ENCODE peak calls at places on chromosomes 7 and 10, in five cellular contexts. I, C, U, L and R are unnamed samples.

GRCh38 chr10:6647811-6648526 is 67.9 kb upstream of the PRKCQ start:
- DNase-seq in I (peak; percentile 31), C (peak; percentile 41), U (peak; percentile 93), L (peak; percentile 34), R (peak; percentile 54)

GRCh38 chr7:125363873-125364272 is 434.2 kb upstream of the POT1 start:
- DNase-seq in I (no peak), C (no peak), U (no peak), L (no peak), R (no peak)

GRCh38 chr7:87146740-87147386 is 5.4 kb upstream of the DMTF1 start:
- DNase-seq in I (no peak), C (no peak), U (peak; percentile 23), L (no peak), R (peak; percentile 46)

GRCh38 chr10:70837660-70838059 is 21.9 kb downstream of the SGPL1 start:
- DNase-seq in I (no peak), C (no peak), U (no peak), L (no peak), R (no peak)

GRCh38 chr10:63064706-63065105 is 68.4 kb upstream of the NRBF2 start:
- DNase-seq in I (no peak), C (no peak), U (no peak), L (no peak), R (no peak)

GRCh38 chr7:129764685-129765084 is 153.2 kb downstream of the NRF1 start:
- DNase-seq in I (no peak), C (no peak), U (no peak), L (no peak), R (no peak)

GRCh38 chr10:72692057-72692891 is at the start of gene MCU:
- DNase-seq in I (peak; percentile 92), C (peak; percentile 88), U (peak; percentile 74), L (peak; percentile 92), R (peak; percentile 96)

GRCh38 chr7:120538335-120538734 is 265.4 kb downstream of the KCND2 start:
- DNase-seq in I (no peak), C (no peak), U (no peak), L (no peak), R (no peak)

GRCh38 chr10:97318772-97319651 is at the start of gene FRAT1:
- DNase-seq in I (peak; percentile 91), C (peak; percentile 85), U (peak; percentile 93), L (peak; percentile 86), R (peak; percentile 94)

GRCh38 chr10:24259365-24260125 is 50.6 kb downstream of the KIAA1217 start:
- DNase-seq in I (no peak), C (no peak), U (no peak), L (no peak), R (no peak)

GRCh38 chr7:147145194-147145593 is 1028.6 kb downstream of the CNTNAP2 start:
- DNase-seq in I (no peak), C (no peak), U (peak; percentile 1), L (no peak), R (no peak)

GRCh38 chr7:131336956-131337355 is 9.3 kb downstream of the MKLN1 start:
- DNase-seq in I (no peak), C (no peak), U (peak; percentile 49), L (no peak), R (no peak)

GRCh38 chr7:104767826-104768536 is 246.0 kb upstream of the KMT2E start:
- DNase-seq in I (no peak), C (no peak), U (peak; percentile 50), L (no peak), R (no peak)

GRCh38 chr10:71582019-71582418 is 137.6 kb downstream of the C10orf105 start:
- DNase-seq in I (no peak), C (no peak), U (peak; percentile 53), L (peak; percentile 63), R (no peak)

GRCh38 chr7:80369321-80369720 is 142.5 kb downstream of the GNAT3 start:
- DNase-seq in I (no peak), C (no peak), U (no peak), L (no peak), R (no peak)

GRCh38 chr7:29408841-29409243 is 154.8 kb upstream of the PRR15 start:
- DNase-seq in I (peak; percentile 21), C (peak; percentile 22), U (peak; percentile 86), L (peak; percentile 71), R (no peak)

GRCh38 chr10:124598773-124599587 is 137.4 kb downstream of the LHPP start:
- DNase-seq in I (no peak), C (no peak), U (no peak), L (no peak), R (no peak)

GRCh38 chr7:20141666-20142065 is 75.5 kb downstream of the MACC1 start:
- DNase-seq in I (no peak), C (no peak), U (no peak), L (no peak), R (no peak)

GRCh38 chr10:88553116-88553752 is 29.9 kb downstream of the RNLS start:
- DNase-seq in I (no peak), C (peak; percentile 14), U (peak; percentile 63), L (peak; percentile 57), R (no peak)

GRCh38 chr10:132632091-132632561 is 94.5 kb downstream of the INPP5A start:
- DNase-seq in I (no peak), C (no peak), U (no peak), L (no peak), R (peak; percentile 35)

GRCh38 chr10:101826852-101827434 is 8.7 kb upstream of the OGA start:
- DNase-seq in I (no peak), C (no peak), U (no peak), L (peak; percentile 1), R (peak; percentile 6)

GRCh38 chr10:45374451-45375052 is 536 bp downstream of the ALOX5 start:
- DNase-seq in I (no peak), C (no peak), U (peak; percentile 32), L (peak; percentile 5), R (no peak)

GRCh38 chr7:143279186-143280098 is 5.3 kb upstream of the TMEM139 start:
- DNase-seq in I (no peak), C (no peak), U (peak; percentile 48), L (peak; percentile 61), R (no peak)

GRCh38 chr7:44757311-44757710 is 8.7 kb downstream of the ZMIZ2 start:
- DNase-seq in I (peak; percentile 7), C (no peak), U (no peak), L (peak; percentile 9), R (no peak)

GRCh38 chr10:126702181-126702580 is 31.7 kb upstream of the C10orf90 start:
- DNase-seq in I (no peak), C (no peak), U (no peak), L (peak; percentile 12), R (no peak)

GRCh38 chr10:94006591-94007550 is 13.1 kb downstream of the PLCE1 start:
- DNase-seq in I (no peak), C (no peak), U (no peak), L (peak; percentile 42), R (no peak)

GRCh38 chr10:131668903-131669302 is 231.9 kb upstream of the PPP2R2D start:
- DNase-seq in I (no peak), C (no peak), U (no peak), L (no peak), R (no peak)

GRCh38 chr7:155584763-155585531 is 38.6 kb upstream of the CNPY1 start:
- DNase-seq in I (no peak), C (no peak), U (no peak), L (no peak), R (no peak)

GRCh38 chr10:12408472-12408871 is 59.1 kb downstream of the CAMK1D start:
- DNase-seq in I (no peak), C (no peak), U (no peak), L (no peak), R (no peak)

GRCh38 chr7:155669717-155670505 is 25.4 kb downstream of the RBM33 start:
- DNase-seq in I (no peak), C (no peak), U (peak; percentile 84), L (no peak), R (peak; percentile 84)

GRCh38 chr10:32981760-32982159 is 23.7 kb upstream of the ITGB1 start:
- DNase-seq in I (no peak), C (no peak), U (no peak), L (no peak), R (no peak)

GRCh38 chr10:79046326-79046725 is 22.4 kb upstream of the ZMIZ1 start:
- DNase-seq in I (no peak), C (no peak), U (no peak), L (no peak), R (no peak)

GRCh38 chr7:155763721-155764431 is 48.4 kb downstream of the SHH start:
- DNase-seq in I (no peak), C (no peak), U (no peak), L (no peak), R (no peak)

GRCh38 chr7:99551767-99552463 is at the start of gene FAM200A:
- DNase-seq in I (peak; percentile 86), C (peak; percentile 80), U (peak; percentile 98), L (peak; percentile 94), R (peak; percentile 92)

GRCh38 chr7:39539816-39540215 is 26.4 kb upstream of the YAE1 start:
- DNase-seq in I (no peak), C (no peak), U (peak; percentile 29), L (no peak), R (no peak)

GRCh38 chr7:150686030-150686626 is 622 bp downstream of the GIMAP2 start:
- DNase-seq in I (no peak), C (no peak), U (no peak), L (no peak), R (no peak)

GRCh38 chr7:50653116-50653854 is 88.1 kb upstream of the DDC start:
- DNase-seq in I (no peak), C (no peak), U (no peak), L (no peak), R (no peak)